ENCODE peak calls at places on chromosomes 3 and 15, in seven cellular contexts. L is kidney, P is vagina, J is choroid plexus epithelial cell, S is fibroblast of lung, M is sigmoid colon, I is NB4. E is an unnamed sample.

GRCh38 chr3:192186508-192186907 is 540.8 kb downstream of the FGF12 start:
- DNase-seq in L (no peak), P (no peak), J (no peak), S (no peak), M (no peak), I (no peak), E (no peak)

GRCh38 chr3:124395584-124396340 is 334.5 kb upstream of the UMPS start:
- DNase-seq in L (peak; percentile 72), P (no peak), J (no peak), S (no peak), M (no peak), I (no peak), E (peak; percentile 73)

GRCh38 chr3:116148881-116149530 is 296.3 kb downstream of the LSAMP start:
- DNase-seq in L (no peak), P (no peak), J (no peak), S (peak; percentile 74), M (no peak), I (no peak), E (no peak)

GRCh38 chr3:195895900-195896360 is 12.4 kb downstream of the TNK2 start:
- DNase-seq in L (peak; percentile 93), P (no peak), J (no peak), S (no peak), M (peak; percentile 85), I (peak; percentile 75), E (peak; percentile 55)

GRCh38 chr3:144772372-144772771 is 800.7 kb downstream of the DIPK2A start:
- DNase-seq in L (no peak), P (no peak), J (peak; percentile 5), S (no peak), M (no peak), I (no peak), E (no peak)

GRCh38 chr3:59432676-59433075 is 382.9 kb upstream of the CFAP20DC start:
- DNase-seq in L (no peak), P (no peak), J (peak; percentile 34), S (peak; percentile 80), M (no peak), I (no peak), E (no peak)

GRCh38 chr3:141878326-141878725 is 1.9 kb downstream of the ATP1B3 start:
- DNase-seq in L (no peak), P (no peak), J (no peak), S (no peak), M (no peak), I (peak; percentile 57), E (no peak)

GRCh38 chr3:171822707-171823106 is 12.4 kb upstream of the PLD1 start:
- DNase-seq in L (no peak), P (no peak), J (no peak), S (no peak), M (no peak), I (no peak), E (no peak)

GRCh38 chr3:137165117-137165806 is 207.5 kb downstream of the IL20RB start:
- DNase-seq in L (no peak), P (no peak), J (no peak), S (peak; percentile 43), M (no peak), I (peak; percentile 15), E (no peak)

GRCh38 chr3:109113361-109113760 is 4.6 kb downstream of the MORC1 start:
- DNase-seq in L (no peak), P (no peak), J (no peak), S (no peak), M (no peak), I (no peak), E (no peak)

GRCh38 chr3:9701711-9702110 is 1.9 kb upstream of the CPNE9 start:
- DNase-seq in L (peak; percentile 56), P (no peak), J (no peak), S (no peak), M (no peak), I (no peak), E (no peak)

GRCh38 chr3:126936853-126937395 is 46.0 kb upstream of the PLXNA1 start:
- DNase-seq in L (no peak), P (no peak), J (no peak), S (no peak), M (peak; percentile 43), I (no peak), E (no peak)

GRCh38 chr3:2823016-2823415 is 287.2 kb downstream of the IL5RA start:
- DNase-seq in L (no peak), P (no peak), J (no peak), S (peak; percentile 36), M (no peak), I (peak; percentile 26), E (no peak)

GRCh38 chr3:185526349-185526951 is 25.9 kb downstream of the LIPH start:
- DNase-seq in L (no peak), P (no peak), J (no peak), S (no peak), M (no peak), I (no peak), E (no peak)

GRCh38 chr15:94236638-94237037 is 5.3 kb downstream of the MCTP2 start:
- DNase-seq in L (no peak), P (no peak), J (no peak), S (no peak), M (no peak), I (no peak), E (no peak)

GRCh38 chr15:75782926-75783325 is 60.3 kb upstream of the UBE2Q2 start:
- DNase-seq in L (no peak), P (peak; percentile 60), J (no peak), S (no peak), M (no peak), I (no peak), E (no peak)

GRCh38 chr15:67510597-67511225 is 10.2 kb upstream of the C15orf61 start:
- DNase-seq in L (no peak), P (no peak), J (peak; percentile 78), S (peak; percentile 78), M (no peak), I (no peak), E (no peak)

GRCh38 chr3:50242778-50243551 is 7.0 kb downstream of the GNAI2 start:
- DNase-seq in L (peak; percentile 89), P (no peak), J (peak; percentile 86), S (peak; percentile 76), M (peak; percentile 84), I (peak; percentile 94), E (peak; percentile 45)

GRCh38 chr3:176469694-176470205 is 727.5 kb downstream of the TBL1XR1 start:
- DNase-seq in L (no peak), P (no peak), J (peak; percentile 17), S (peak; percentile 71), M (no peak), I (no peak), E (no peak)

GRCh38 chr3:114454592-114455251 is 160.9 kb downstream of the TIGIT start:
- DNase-seq in L (no peak), P (no peak), J (no peak), S (peak; percentile 61), M (no peak), I (no peak), E (peak; percentile 58)

GRCh38 chr3:114456742-114457141 is 162.9 kb downstream of the TIGIT start:
- DNase-seq in L (no peak), P (no peak), J (no peak), S (no peak), M (no peak), I (no peak), E (no peak)

GRCh38 chr3:114452176-114452744 is 158.4 kb downstream of the TIGIT start:
- DNase-seq in L (no peak), P (no peak), J (no peak), S (peak; percentile 48), M (no peak), I (no peak), E (no peak)

GRCh38 chr3:114453296-114453888 is 159.6 kb downstream of the TIGIT start:
- DNase-seq in L (no peak), P (no peak), J (no peak), S (no peak), M (no peak), I (no peak), E (no peak)

GRCh38 chr3:114455432-114455831 is 161.6 kb downstream of the TIGIT start:
- DNase-seq in L (no peak), P (no peak), J (no peak), S (no peak), M (no peak), I (no peak), E (no peak)
- H3K4me3 ChIP-seq in L (peak overlapping the region; percentile 66), P (peak overlapping the region; percentile 49), J (no peak overlapping the region), S (no peak overlapping the region), M (no peak overlapping the region), I (no peak overlapping the region), E (peak overlapping the region; percentile 1)

DNA sequence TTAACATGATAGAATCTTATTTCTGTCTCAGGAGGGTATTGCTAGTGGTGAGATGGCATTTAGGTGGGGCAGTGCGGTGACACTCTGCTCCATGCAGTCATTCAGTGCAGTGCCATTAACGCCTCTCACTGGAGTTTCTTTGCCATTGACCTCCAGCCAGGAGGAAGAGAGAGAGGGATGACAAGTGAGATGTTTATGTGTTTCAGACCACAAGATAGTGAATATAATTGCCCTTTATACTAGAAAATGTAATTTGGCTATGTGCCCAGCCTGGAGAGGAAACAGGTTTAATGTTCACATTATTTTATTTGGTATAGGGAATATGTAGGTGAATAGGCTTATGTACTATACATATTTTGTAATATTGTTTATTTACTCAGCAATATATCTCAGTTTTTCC is 84.5 kb downstream of the ZIC1 start:
- DNase-seq in L (no peak), P (no peak), J (peak; percentile 41), S (peak; percentile 1), M (no peak), I (no peak), E (no peak)
- H3K4me3 ChIP-seq in L (no peak overlapping the region), P (no peak overlapping the region), J (no peak overlapping the region), S (no peak overlapping the region), M (no peak overlapping the region), I (no peak overlapping the region), E (no peak overlapping the region)

DNA sequence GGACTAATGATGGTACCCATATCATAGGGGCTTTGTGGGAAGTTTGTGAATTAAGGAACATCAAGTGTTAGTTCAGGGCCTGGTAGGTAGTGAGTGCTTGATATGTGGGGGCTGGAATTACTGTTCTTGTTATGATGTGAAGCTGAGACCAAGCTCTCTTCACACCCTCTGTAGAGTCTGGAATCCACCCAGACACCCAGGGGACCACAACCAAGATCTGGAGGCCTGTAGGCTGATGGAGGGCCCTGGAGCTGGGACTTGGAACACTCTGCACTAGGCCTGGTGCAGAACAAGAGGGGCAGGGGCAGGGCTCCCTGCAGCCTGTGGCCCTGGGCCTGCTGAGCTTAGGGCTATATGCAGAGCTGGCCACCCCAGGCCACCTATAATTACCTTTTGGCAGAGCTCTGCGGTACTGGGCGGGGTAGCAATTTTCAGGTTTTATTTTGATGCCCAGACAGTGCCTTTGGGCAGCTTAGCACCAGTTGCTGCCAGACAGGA is 13.1 kb upstream of the PRKCD start:
- DNase-seq in L (peak; percentile 37), P (no peak), J (no peak), S (no peak), M (no peak), I (no peak), E (no peak)
- H3K4me3 ChIP-seq in L (no peak overlapping the region), P (no peak overlapping the region), J (no peak overlapping the region), S (no peak overlapping the region), M (no peak overlapping the region), I (no peak overlapping the region), E (no peak overlapping the region)

DNA sequence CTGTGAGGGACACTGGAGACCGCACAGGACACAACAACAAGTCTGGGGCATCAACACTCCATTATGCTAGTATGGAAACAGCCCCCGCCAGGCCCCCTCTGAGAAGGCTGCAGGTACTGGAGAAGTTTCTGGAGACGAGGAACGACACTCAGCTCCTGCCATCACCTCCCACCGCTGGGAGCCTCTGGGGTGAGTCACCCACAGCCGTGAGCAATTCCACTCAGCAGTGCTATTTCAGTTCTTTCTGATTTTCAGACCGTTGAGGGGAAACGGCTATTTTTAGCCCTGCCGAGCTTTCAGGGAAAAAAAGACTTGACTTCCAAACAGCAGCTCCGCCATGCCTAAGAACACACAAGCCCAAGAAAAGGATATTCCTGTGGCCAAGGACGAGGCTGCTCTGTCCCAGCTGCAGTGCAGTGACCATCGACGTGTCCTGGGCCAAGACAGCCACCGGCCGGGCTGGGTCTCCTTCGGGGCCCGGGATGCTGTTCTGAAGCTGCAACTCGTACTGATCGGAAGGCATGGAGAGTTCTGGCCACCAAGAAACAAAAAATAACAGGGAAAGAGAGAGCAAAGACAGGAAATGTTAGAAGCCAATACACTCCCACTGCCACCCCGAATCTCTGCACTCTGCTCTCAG is 40.8 kb downstream of the NUP210 start:
- DNase-seq in L (no peak), P (no peak), J (peak; percentile 82), S (peak; percentile 84), M (no peak), I (no peak), E (peak; percentile 16)
- H3K4me3 ChIP-seq in L (no peak overlapping the region), P (no peak overlapping the region), J (no peak overlapping the region), S (no peak overlapping the region), M (no peak overlapping the region), I (no peak overlapping the region), E (no peak overlapping the region)